ENCODE peak calls at places on chromosomes 16 and 17, in nine cellular contexts. H, C, M, T, R, F, Z, G and V are unnamed samples.

GRCh38 chr17:48604770-48605329 is at the start of gene HOXB6:
- DNase-seq in T (no peak), G (no peak), C (no peak), F (no peak), R (no peak), H (no peak), Z (no peak), M (no peak), V (no peak)

GRCh38 chr16:54173489-54173888 is 113.1 kb downstream of the IRX3 start:
- DNase-seq in F (no peak), H (no peak), G (no peak), C (no peak), Z (no peak), T (no peak), M (no peak), R (no peak), V (no peak)

GRCh38 chr17:37676115-37676925 is 33.1 kb upstream of the DDX52 start:
- DNase-seq in F (no peak), C (no peak), M (no peak), T (no peak), R (no peak), H (no peak), G (no peak), Z (no peak), V (no peak)

GRCh38 chr17:44922746-44923470 is 7.6 kb upstream of the GFAP start:
- DNase-seq in T (no peak), G (no peak), H (no peak), Z (no peak), F (no peak), M (no peak), R (no peak), C (no peak), V (no peak)

GRCh38 chr17:72399608-72400487 is 279.0 kb downstream of the SOX9 start:
- DNase-seq in C (no peak), H (no peak), T (no peak), R (no peak), M (no peak), F (no peak), Z (no peak), G (no peak), V (no peak)

GRCh38 chr17:38861399-38861843 is 7.9 kb upstream of the RPL23 start:
- DNase-seq in T (no peak), H (no peak), R (no peak), F (no peak), C (no peak), M (no peak), G (no peak), Z (no peak), V (no peak)

GRCh38 chr16:47561286-47561685 is 100.2 kb downstream of the PHKB start:
- DNase-seq in Z (no peak), M (no peak), R (no peak), F (no peak), G (no peak), C (no peak), T (no peak), H (no peak), V (no peak)

GRCh38 chr16:78669994-78670393 is 570.5 kb downstream of the WWOX start:
- DNase-seq in F (no peak), C (no peak), R (no peak), G (no peak), Z (no peak), T (no peak), M (peak), H (no peak), V (no peak)